ENCODE peak calls at places on chromosomes 13 and 19, in eight cellular contexts. One of them, this sample, is unnamed.

GRCh38 chr19:51108805-51109146 is 567 bp upstream of the CTU1 start:
- DNase-seq in colonic mucosa: no peak
- DNase-seq in mammary epithelial cell: no peak
- DNase-seq in endothelial cell of umbilical vein: no peak
- DNase-seq in mesendoderm: no peak
- DNase-seq in neural progenitor cell: no peak
- DNase-seq in endodermal cell: no peak
- DNase-seq in PC-3: no peak
- DNase-seq in this sample: no peak

GRCh38 chr19:34404109-34404909 is at the start of gene PDCD2L:
- DNase-seq in mesendoderm: peak; percentile 95
- DNase-seq in endodermal cell: peak; percentile 97
- DNase-seq in mammary epithelial cell: peak; percentile 81
- DNase-seq in PC-3: peak; percentile 86
- DNase-seq in neural progenitor cell: peak; percentile 97
- DNase-seq in colonic mucosa: peak; percentile 96
- DNase-seq in endothelial cell of umbilical vein: peak; percentile 92
- DNase-seq in this sample: peak; percentile 88

GRCh38 chr19:5914946-5915781 is 1.1 kb downstream of the CAPS start:
- DNase-seq in endodermal cell: no peak
- DNase-seq in colonic mucosa: peak; percentile 63
- DNase-seq in neural progenitor cell: no peak
- DNase-seq in mesendoderm: no peak
- DNase-seq in mammary epithelial cell: no peak
- DNase-seq in PC-3: peak; percentile 76
- DNase-seq in endothelial cell of umbilical vein: no peak
- DNase-seq in this sample: no peak

GRCh38 chr13:95445116-95445515 is 107.4 kb upstream of the CLDN10 start:
- DNase-seq in endodermal cell: no peak
- DNase-seq in neural progenitor cell: peak; percentile 46
- DNase-seq in endothelial cell of umbilical vein: no peak
- DNase-seq in mesendoderm: no peak
- DNase-seq in PC-3: no peak
- DNase-seq in mammary epithelial cell: no peak
- DNase-seq in colonic mucosa: no peak
- DNase-seq in this sample: no peak

GRCh38 chr13:48531416-48532145 is 1.3 kb downstream of the RCBTB2 start:
- DNase-seq in mesendoderm: peak; percentile 27
- DNase-seq in colonic mucosa: peak; percentile 29
- DNase-seq in mammary epithelial cell: peak; percentile 2
- DNase-seq in endodermal cell: peak; percentile 52
- DNase-seq in PC-3: no peak
- DNase-seq in endothelial cell of umbilical vein: no peak
- DNase-seq in neural progenitor cell: peak; percentile 11
- DNase-seq in this sample: no peak

GRCh38 chr13:23588576-23589141 is 18.4 kb downstream of the TNFRSF19 start:
- DNase-seq in neural progenitor cell: no peak
- DNase-seq in mammary epithelial cell: no peak
- DNase-seq in PC-3: no peak
- DNase-seq in mesendoderm: no peak
- DNase-seq in endodermal cell: no peak
- DNase-seq in endothelial cell of umbilical vein: no peak
- DNase-seq in colonic mucosa: no peak
- DNase-seq in this sample: no peak

GRCh38 chr13:21671793-21672680 is 1.2 kb downstream of the FGF9 start:
- DNase-seq in PC-3: no peak
- DNase-seq in mammary epithelial cell: no peak
- DNase-seq in mesendoderm: no peak
- DNase-seq in endodermal cell: peak; percentile 49
- DNase-seq in neural progenitor cell: peak; percentile 18
- DNase-seq in endothelial cell of umbilical vein: no peak
- DNase-seq in colonic mucosa: no peak
- DNase-seq in this sample: peak; percentile 20

GRCh38 chr13:101305981-101306411 is 110.3 kb downstream of the NALCN start:
- DNase-seq in endothelial cell of umbilical vein: no peak
- DNase-seq in endodermal cell: no peak
- DNase-seq in PC-3: no peak
- DNase-seq in mammary epithelial cell: no peak
- DNase-seq in colonic mucosa: no peak
- DNase-seq in neural progenitor cell: no peak
- DNase-seq in mesendoderm: peak; percentile 38
- DNase-seq in this sample: no peak

GRCh38 chr13:25987987-25988386 is 63.8 kb downstream of the SHISA2 start:
- DNase-seq in endothelial cell of umbilical vein: no peak
- DNase-seq in PC-3: no peak
- DNase-seq in colonic mucosa: no peak
- DNase-seq in mesendoderm: no peak
- DNase-seq in mammary epithelial cell: no peak
- DNase-seq in endodermal cell: no peak
- DNase-seq in neural progenitor cell: no peak
- DNase-seq in this sample: no peak

GRCh38 chr13:25978961-25979360 is 72.9 kb downstream of the SHISA2 start:
- DNase-seq in endothelial cell of umbilical vein: no peak
- DNase-seq in colonic mucosa: no peak
- DNase-seq in PC-3: no peak
- DNase-seq in mammary epithelial cell: no peak
- DNase-seq in mesendoderm: peak; percentile 12
- DNase-seq in endodermal cell: no peak
- DNase-seq in neural progenitor cell: no peak
- DNase-seq in this sample: no peak

GRCh38 chr13:25981060-25981459 is 70.8 kb downstream of the SHISA2 start:
- DNase-seq in colonic mucosa: no peak
- DNase-seq in endothelial cell of umbilical vein: no peak
- DNase-seq in PC-3: no peak
- DNase-seq in mammary epithelial cell: no peak
- DNase-seq in neural progenitor cell: no peak
- DNase-seq in mesendoderm: no peak
- DNase-seq in endodermal cell: no peak
- DNase-seq in this sample: no peak

GRCh38 chr13:25980255-25980654 is 71.6 kb downstream of the SHISA2 start:
- DNase-seq in mesendoderm: peak; percentile 91
- DNase-seq in PC-3: peak; percentile 47
- DNase-seq in colonic mucosa: no peak
- DNase-seq in mammary epithelial cell: no peak
- DNase-seq in endodermal cell: peak; percentile 86
- DNase-seq in neural progenitor cell: peak; percentile 79
- DNase-seq in endothelial cell of umbilical vein: peak; percentile 54
- DNase-seq in this sample: no peak

DNA sequence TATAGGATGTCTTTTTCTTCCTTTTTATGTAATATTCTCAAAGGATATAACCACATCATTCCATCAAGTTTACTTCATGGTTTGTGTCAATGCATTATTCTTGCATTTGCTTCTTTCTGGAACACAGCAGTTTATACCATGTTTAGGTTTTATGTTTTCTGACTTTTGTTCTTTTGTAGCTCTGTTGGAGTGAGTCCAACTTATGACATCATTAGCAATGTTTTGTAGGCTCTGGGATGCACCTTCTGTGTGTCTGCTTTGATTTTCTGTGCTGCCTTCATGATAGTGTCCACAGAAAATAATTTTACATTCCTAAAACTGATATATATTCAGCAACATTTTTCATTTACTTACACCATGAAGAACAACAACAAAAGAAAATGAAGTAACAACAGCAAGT is 68.9 kb downstream of the SHISA2 start:
- DNase-seq in mammary epithelial cell: no peak
- DNase-seq in PC-3: no peak
- DNase-seq in endothelial cell of umbilical vein: peak; percentile 36
- DNase-seq in endodermal cell: no peak
- DNase-seq in colonic mucosa: no peak
- DNase-seq in mesendoderm: no peak
- DNase-seq in neural progenitor cell: no peak
- DNase-seq in this sample: no peak
- H3K9ac ChIP-seq in mammary epithelial cell: no peak overlapping the region
- H3K9ac ChIP-seq in PC-3: no peak overlapping the region
- H3K9ac ChIP-seq in endothelial cell of umbilical vein: no peak overlapping the region
- H3K9ac ChIP-seq in endodermal cell: no peak overlapping the region
- H3K9ac ChIP-seq in colonic mucosa: no peak overlapping the region
- H3K9ac ChIP-seq in mesendoderm: no peak overlapping the region
- H3K9ac ChIP-seq in neural progenitor cell: no peak overlapping the region
- H3K9ac ChIP-seq in this sample: no peak overlapping the region

DNA sequence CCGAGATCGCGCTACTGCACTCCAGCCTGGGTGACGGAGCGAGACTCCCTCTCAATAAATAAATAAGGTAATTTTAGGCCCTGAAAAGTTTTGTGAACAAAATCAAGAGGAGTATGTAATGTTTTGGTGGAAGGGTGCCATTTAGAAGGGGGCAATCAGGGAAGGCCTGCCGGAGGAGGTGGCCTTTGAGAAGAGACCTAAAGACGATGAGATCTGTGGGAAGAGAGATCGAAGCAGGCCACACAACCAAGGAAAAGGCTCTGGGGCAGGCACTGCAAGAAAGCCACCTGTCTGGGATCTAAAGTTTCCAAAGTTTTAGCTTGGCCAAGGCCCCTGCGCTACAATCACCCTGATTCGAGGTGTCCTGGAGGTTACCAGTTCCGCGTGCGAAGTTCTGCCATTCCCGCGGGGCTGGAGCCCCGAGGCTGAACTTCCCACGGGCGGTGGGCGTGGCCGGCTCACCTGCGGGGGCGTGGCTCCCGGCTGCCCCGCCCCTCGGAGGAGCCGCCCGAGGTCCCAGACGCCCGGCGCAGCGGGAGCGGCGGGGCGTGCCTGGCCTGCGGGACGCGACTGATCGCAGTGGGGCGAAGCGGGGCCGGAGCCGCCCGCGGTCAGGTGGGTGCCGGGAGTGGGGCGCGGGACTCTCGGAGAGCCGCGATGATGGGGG is at the start of gene KLC3:
- DNase-seq in neural progenitor cell: peak; percentile 76
- DNase-seq in mesendoderm: peak; percentile 43
- DNase-seq in mammary epithelial cell: peak; percentile 53
- DNase-seq in endodermal cell: peak; percentile 90
- DNase-seq in PC-3: peak; percentile 70
- DNase-seq in colonic mucosa: peak; percentile 63
- DNase-seq in endothelial cell of umbilical vein: no peak
- DNase-seq in this sample: no peak
- H3K9ac ChIP-seq in neural progenitor cell: no peak within 1 kb of the TSS
- H3K9ac ChIP-seq in mesendoderm: peak within 1 kb of the TSS; percentile 54
- H3K9ac ChIP-seq in mammary epithelial cell: peak within 1 kb of the TSS; percentile 40
- H3K9ac ChIP-seq in endodermal cell: peak within 1 kb of the TSS; percentile 25
- H3K9ac ChIP-seq in PC-3: peak within 1 kb of the TSS; percentile 44
- H3K9ac ChIP-seq in colonic mucosa: no peak within 1 kb of the TSS
- H3K9ac ChIP-seq in endothelial cell of umbilical vein: no peak within 1 kb of the TSS
- H3K9ac ChIP-seq in this sample: peak within 1 kb of the TSS; percentile 30

GRCh38 chr19:17749912-17750317 is 1.4 kb upstream of the FCHO1 start:
- DNase-seq in colonic mucosa: no peak
- DNase-seq in neural progenitor cell: no peak
- DNase-seq in mesendoderm: no peak
- DNase-seq in endodermal cell: no peak
- DNase-seq in mammary epithelial cell: no peak
- DNase-seq in PC-3: no peak
- DNase-seq in endothelial cell of umbilical vein: no peak
- DNase-seq in this sample: no peak

GRCh38 chr19:17751912-17752273 is 616 bp downstream of the FCHO1 start:
- DNase-seq in mammary epithelial cell: no peak
- DNase-seq in endothelial cell of umbilical vein: no peak
- DNase-seq in mesendoderm: no peak
- DNase-seq in colonic mucosa: no peak
- DNase-seq in PC-3: no peak
- DNase-seq in neural progenitor cell: no peak
- DNase-seq in endodermal cell: no peak
- DNase-seq in this sample: no peak

GRCh38 chr19:17747205-17748098 is 3.8 kb upstream of the FCHO1 start:
- DNase-seq in colonic mucosa: peak; percentile 92
- DNase-seq in neural progenitor cell: peak; percentile 98
- DNase-seq in mesendoderm: peak; percentile 96
- DNase-seq in mammary epithelial cell: peak; percentile 87
- DNase-seq in endodermal cell: peak; percentile 96
- DNase-seq in endothelial cell of umbilical vein: peak; percentile 90
- DNase-seq in PC-3: peak; percentile 97
- DNase-seq in this sample: peak; percentile 94

GRCh38 chr19:17751103-17751911 is at the start of gene FCHO1:
- DNase-seq in neural progenitor cell: no peak
- DNase-seq in PC-3: no peak
- DNase-seq in mammary epithelial cell: no peak
- DNase-seq in endothelial cell of umbilical vein: no peak
- DNase-seq in endodermal cell: no peak
- DNase-seq in mesendoderm: no peak
- DNase-seq in colonic mucosa: peak; percentile 58
- DNase-seq in this sample: no peak

DNA sequence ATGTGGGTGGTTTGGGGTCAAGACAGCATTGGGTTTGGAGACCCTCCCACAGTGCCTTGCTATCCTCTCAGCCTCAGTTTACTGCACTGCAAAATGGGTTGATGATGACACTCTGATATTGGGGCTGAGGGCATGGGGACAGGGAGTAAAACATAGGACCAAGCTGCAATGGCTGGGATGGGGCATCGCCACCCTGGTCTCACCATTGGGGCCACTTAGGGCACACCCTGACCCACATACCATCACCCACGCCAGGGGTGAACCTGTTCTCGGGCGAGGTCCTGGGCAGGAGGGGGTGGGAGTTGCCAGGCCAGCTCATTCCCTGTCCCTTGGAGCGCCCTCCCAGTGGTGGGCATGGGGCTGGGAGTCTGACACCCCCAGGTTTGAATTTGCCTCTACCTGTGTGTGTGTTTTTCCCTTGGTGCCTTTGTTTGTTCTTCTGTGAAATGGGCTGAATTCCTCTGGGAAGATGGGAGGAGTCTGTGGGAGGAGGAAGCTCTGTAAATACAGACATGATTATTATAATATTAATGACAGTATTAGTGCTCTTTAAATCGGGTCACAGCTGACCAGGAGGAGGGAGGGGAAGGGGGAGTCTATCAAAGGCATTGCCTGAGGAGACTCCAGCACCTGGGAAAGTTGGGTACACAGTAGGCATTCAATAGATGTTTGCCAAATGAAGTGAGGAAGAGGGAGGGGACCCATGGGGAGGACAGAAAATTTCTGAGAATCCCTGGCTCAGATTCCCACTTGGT is 2.2 kb upstream of the FCHO1 start:
- DNase-seq in colonic mucosa: no peak
- DNase-seq in mammary epithelial cell: no peak
- DNase-seq in endodermal cell: no peak
- DNase-seq in neural progenitor cell: no peak
- DNase-seq in endothelial cell of umbilical vein: no peak
- DNase-seq in PC-3: no peak
- DNase-seq in mesendoderm: no peak
- DNase-seq in this sample: no peak
- H3K9ac ChIP-seq in colonic mucosa: no peak overlapping the region
- H3K9ac ChIP-seq in mammary epithelial cell: no peak overlapping the region
- H3K9ac ChIP-seq in endodermal cell: no peak overlapping the region
- H3K9ac ChIP-seq in neural progenitor cell: no peak overlapping the region
- H3K9ac ChIP-seq in endothelial cell of umbilical vein: no peak overlapping the region
- H3K9ac ChIP-seq in PC-3: no peak overlapping the region
- H3K9ac ChIP-seq in mesendoderm: no peak overlapping the region
- H3K9ac ChIP-seq in this sample: no peak overlapping the region

GRCh38 chr13:50060718-50061117 is 45.5 kb downstream of the KCNRG start:
- DNase-seq in endodermal cell: no peak
- DNase-seq in colonic mucosa: no peak
- DNase-seq in mesendoderm: no peak
- DNase-seq in neural progenitor cell: no peak
- DNase-seq in PC-3: no peak
- DNase-seq in endothelial cell of umbilical vein: no peak
- DNase-seq in mammary epithelial cell: no peak
- DNase-seq in this sample: no peak

GRCh38 chr13:50052478-50052877 is 37.2 kb downstream of the KCNRG start:
- DNase-seq in mesendoderm: no peak
- DNase-seq in colonic mucosa: no peak
- DNase-seq in endodermal cell: no peak
- DNase-seq in mammary epithelial cell: no peak
- DNase-seq in neural progenitor cell: no peak
- DNase-seq in PC-3: no peak
- DNase-seq in endothelial cell of umbilical vein: no peak
- DNase-seq in this sample: no peak

GRCh38 chr13:50053844-50054243 is 38.6 kb downstream of the KCNRG start:
- DNase-seq in PC-3: no peak
- DNase-seq in endodermal cell: no peak
- DNase-seq in neural progenitor cell: no peak
- DNase-seq in mammary epithelial cell: no peak
- DNase-seq in mesendoderm: no peak
- DNase-seq in endothelial cell of umbilical vein: no peak
- DNase-seq in colonic mucosa: no peak
- DNase-seq in this sample: no peak

DNA sequence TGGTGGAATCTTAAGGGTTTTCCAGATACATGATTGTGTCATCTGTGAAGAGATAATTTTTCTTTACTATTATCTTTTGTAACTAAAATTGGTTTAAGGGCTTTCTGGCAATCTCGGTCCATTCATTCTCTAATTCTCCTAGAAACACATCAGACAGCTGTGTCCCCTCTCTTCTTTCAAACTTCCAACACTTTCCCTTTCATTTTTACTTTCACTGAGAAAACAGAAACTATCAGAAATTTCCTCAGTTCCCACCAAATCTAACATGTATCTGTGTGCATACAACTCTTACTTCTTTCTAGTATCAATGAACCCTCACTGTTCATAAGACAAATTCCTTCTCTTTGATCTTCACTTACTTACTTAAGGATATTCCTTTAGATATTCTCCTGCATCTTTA is 40.2 kb downstream of the KCNRG start:
- DNase-seq in colonic mucosa: no peak
- DNase-seq in PC-3: no peak
- DNase-seq in endothelial cell of umbilical vein: no peak
- DNase-seq in neural progenitor cell: no peak
- DNase-seq in mammary epithelial cell: no peak
- DNase-seq in endodermal cell: no peak
- DNase-seq in mesendoderm: no peak
- DNase-seq in this sample: no peak
- H3K9ac ChIP-seq in colonic mucosa: no peak overlapping the region
- H3K9ac ChIP-seq in PC-3: no peak overlapping the region
- H3K9ac ChIP-seq in endothelial cell of umbilical vein: no peak overlapping the region
- H3K9ac ChIP-seq in neural progenitor cell: no peak overlapping the region
- H3K9ac ChIP-seq in mammary epithelial cell: no peak overlapping the region
- H3K9ac ChIP-seq in endodermal cell: no peak overlapping the region
- H3K9ac ChIP-seq in mesendoderm: no peak overlapping the region
- H3K9ac ChIP-seq in this sample: no peak overlapping the region